ENCODE peak calls at places on chromosome 13, in eight cellular contexts. Z, X, T, W, O, M, R and P are unnamed samples.

GRCh38 chr13:38693641-38694040 is 6.8 kb downstream of the FREM2 start:
- DNase-seq in O (no peak), T (no peak), Z (no peak), M (no peak), W (no peak), R (no peak), X (peak; percentile 38), P (no peak)

GRCh38 chr13:35723061-35723461 is 246.6 kb upstream of the MAB21L1 start:
- DNase-seq in X (no peak), R (no peak), W (peak; percentile 22), M (no peak), Z (no peak), O (peak; percentile 61), T (no peak), P (no peak)

GRCh38 chr13:88586263-88586662 is 915.1 kb downstream of the SLITRK5 start:
- DNase-seq in O (no peak), M (no peak), Z (no peak), X (no peak), W (peak; percentile 31), R (no peak), T (no peak), P (no peak)

GRCh38 chr13:78401833-78402232 is 201.5 kb downstream of the POU4F1 start:
- DNase-seq in X (no peak), R (no peak), W (no peak), Z (no peak), O (no peak), T (no peak), M (no peak), P (no peak)

GRCh38 chr13:44218501-44219240 is 155.0 kb upstream of the SERP2 start:
- DNase-seq in M (no peak), W (peak; percentile 57), R (no peak), Z (no peak), X (peak; percentile 79), O (no peak), T (no peak), P (no peak)

GRCh38 chr13:80528733-80529132 is 187.8 kb upstream of the SPRY2 start:
- DNase-seq in M (no peak), T (no peak), R (no peak), O (no peak), X (no peak), W (no peak), Z (no peak), P (no peak)

GRCh38 chr13:19050901-19051300 is 130.7 kb downstream of the TUBA3C start:
- DNase-seq in Z (no peak), W (no peak), X (no peak), M (no peak), R (no peak), T (no peak), O (no peak), P (no peak)

GRCh38 chr13:52344108-52344507 is 61.9 kb downstream of the THSD1 start:
- DNase-seq in Z (no peak), M (no peak), R (no peak), O (no peak), T (no peak), X (no peak), W (no peak), P (no peak)

GRCh38 chr13:93875527-93875926 is 604.0 kb downstream of the DCT start:
- DNase-seq in R (no peak), T (peak; percentile 21), W (peak; percentile 65), M (no peak), O (no peak), Z (no peak), X (no peak), P (no peak)

GRCh38 chr13:103349664-103350063 is 283.4 kb upstream of the SLC10A2 start:
- DNase-seq in Z (peak; percentile 72), T (no peak), R (no peak), O (no peak), W (no peak), X (no peak), M (no peak), P (no peak)

GRCh38 chr13:23627419-23627818 is 57.2 kb downstream of the TNFRSF19 start:
- DNase-seq in T (no peak), W (no peak), R (no peak), Z (no peak), M (no peak), O (no peak), X (no peak), P (no peak)

GRCh38 chr13:104318121-104318520 is 1251.9 kb upstream of the SLC10A2 start:
- DNase-seq in X (no peak), T (no peak), O (no peak), W (peak; percentile 84), M (no peak), R (no peak), Z (peak; percentile 25), P (no peak)

GRCh38 chr13:79654520-79654919 is 173.6 kb downstream of the NDFIP2 start:
- DNase-seq in R (no peak), W (no peak), Z (peak; percentile 44), X (no peak), M (no peak), T (no peak), O (no peak), P (no peak)

GRCh38 chr13:29487466-29488454 is 107.7 kb downstream of the SLC7A1 start:
- DNase-seq in T (no peak), O (no peak), Z (no peak), R (no peak), W (no peak), X (no peak), M (no peak), P (no peak)

GRCh38 chr13:29484236-29484635 is 111.3 kb downstream of the SLC7A1 start:
- DNase-seq in Z (peak; percentile 93), T (no peak), W (no peak), M (no peak), X (no peak), R (no peak), O (no peak), P (no peak)

GRCh38 chr13:29483211-29483610 is 112.3 kb downstream of the SLC7A1 start:
- DNase-seq in X (no peak), W (no peak), M (no peak), O (no peak), Z (peak; percentile 77), T (no peak), R (no peak), P (no peak)

GRCh38 chr13:29482504-29482903 is 113.0 kb downstream of the SLC7A1 start:
- DNase-seq in R (no peak), O (no peak), Z (no peak), W (no peak), X (no peak), M (no peak), T (no peak), P (no peak)

DNA sequence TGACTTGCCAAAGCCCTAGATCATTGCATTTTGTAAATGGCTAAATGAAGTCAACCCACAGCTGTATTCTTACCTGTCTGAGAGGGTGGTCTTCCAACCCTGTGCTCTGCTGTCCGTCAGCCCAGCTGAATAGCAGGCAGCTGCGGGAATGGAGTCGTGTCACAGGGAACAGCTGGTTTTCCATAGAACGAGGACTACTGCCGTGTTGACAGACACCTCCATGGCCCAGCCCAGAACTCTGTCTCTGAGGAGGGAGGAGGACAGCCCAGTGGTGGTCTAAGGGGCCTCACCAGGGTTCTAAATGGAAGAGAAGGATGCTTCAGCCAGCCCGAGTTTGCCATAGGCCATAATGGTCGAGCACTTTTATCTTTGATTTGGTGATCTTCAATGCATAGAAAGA is 110.7 kb downstream of the SLC7A1 start:
- DNase-seq in X (no peak), W (no peak), T (no peak), M (no peak), R (no peak), O (no peak), Z (peak; percentile 32), P (no peak)
- TF ChIP-seq CTCF in X (no peak), W (no peak), T (no peak), M (no peak), R (no peak), O (no peak), Z (no peak), P (no peak)

GRCh38 chr13:21812192-21812626 is 141.3 kb downstream of the FGF9 start:
- DNase-seq in X (no peak), Z (no peak), O (no peak), R (no peak), W (no peak), M (no peak), T (no peak), P (no peak)
- TF ChIP-seq CTCF in X (no peak), Z (no peak), O (no peak), R (no peak), W (no peak), M (no peak), T (no peak), P (no peak)

DNA sequence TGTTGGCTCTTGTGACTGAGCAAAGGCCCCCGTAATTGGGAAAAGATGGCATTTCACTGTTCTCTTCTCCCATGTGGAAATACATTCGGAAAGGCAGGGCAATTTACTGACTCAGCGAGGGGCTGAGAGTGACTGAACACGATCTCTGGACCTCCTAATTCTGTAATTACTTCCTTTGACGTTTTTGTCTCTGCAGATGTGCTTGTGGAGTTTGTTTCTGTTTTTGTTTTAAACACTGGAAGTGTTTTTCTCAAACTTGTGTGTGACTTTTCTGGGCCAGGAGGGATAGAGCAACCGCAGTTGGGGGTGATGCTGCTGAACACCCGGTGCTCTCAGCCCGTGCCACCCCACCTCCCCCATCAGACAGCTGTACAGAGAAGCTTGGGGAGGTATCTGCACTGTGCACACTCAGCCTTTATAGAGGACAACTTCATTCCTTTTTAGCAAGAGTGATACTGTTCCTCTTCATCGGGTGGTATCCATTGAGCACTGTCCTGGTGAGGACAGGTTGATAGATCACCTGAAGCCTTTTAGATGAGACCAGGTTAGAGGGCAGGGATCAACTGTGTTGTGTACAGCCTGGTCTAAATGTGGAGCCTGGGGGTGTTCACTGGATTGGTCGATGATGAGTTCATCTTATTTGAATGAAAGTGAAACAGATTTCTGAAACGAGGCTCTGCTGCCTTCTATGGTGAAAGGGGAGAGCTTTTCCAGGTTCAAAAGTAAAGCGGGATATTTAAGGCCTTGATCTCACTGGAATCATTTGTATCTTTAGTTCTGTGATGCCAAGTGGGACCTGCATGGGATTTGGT is 117.4 kb downstream of the ESD start:
- DNase-seq in W (peak; percentile 88), Z (peak; percentile 40), O (peak; percentile 34), M (peak; percentile 64), R (no peak), T (no peak), X (no peak), P (no peak)
- TF ChIP-seq CTCF in W (peak; percentile 24), Z (no peak), O (no peak), M (peak; percentile 22), R (no peak), T (peak; percentile 32), X (no peak), P (no peak)

GRCh38 chr13:29993196-29993595 is 142.8 kb upstream of the UBL3 start:
- DNase-seq in T (no peak), O (no peak), W (no peak), X (no peak), M (no peak), Z (no peak), R (no peak), P (no peak)
- TF ChIP-seq CTCF in T (peak; percentile 29), O (no peak), W (no peak), X (no peak), M (no peak), Z (peak; percentile 33), R (no peak), P (no peak)

GRCh38 chr13:43132228-43132627 is 108.8 kb downstream of the DNAJC15 start:
- DNase-seq in Z (peak; percentile 47), R (peak; percentile 41), W (peak; percentile 78), O (no peak), T (no peak), M (no peak), X (no peak), P (peak; percentile 23)
- TF ChIP-seq CTCF in Z (peak; percentile 48), R (no peak), W (peak; percentile 71), O (peak; percentile 7), T (peak; percentile 32), M (no peak), X (no peak), P (no peak)

GRCh38 chr13:31538067-31539042 is 201.0 kb upstream of the RXFP2 start:
- DNase-seq in T (no peak), W (peak; percentile 65), X (no peak), O (no peak), Z (peak; percentile 31), R (no peak), M (no peak), P (peak; percentile 20)
- TF ChIP-seq CTCF in T (peak; percentile 76), W (peak; percentile 79), X (peak; percentile 52), O (no peak), Z (peak; percentile 89), R (peak; percentile 30), M (no peak), P (peak; percentile 46)